ENCODE peak calls at places on chromosomes 2 and 18, in seven cellular contexts. E is activated CD8-positive, alpha-beta memory T cell treated with anti-CD3 and anti-CD28 coated beads for 48 hours; Q is immature natural killer cell; H is LHCN-M2; F is GM23248; Y is caudate nucleus; R is hepatic stellate cell. X is an unnamed sample.
A peak's percentile ranks its signal among the peaks of the same experiment; 100 is the strongest.

GRCh38 chr2:204110250-204111183 is 174.0 kb downstream of the ICOS start:
- DNase-seq in E (peak; percentile 44), Q (peak; percentile 66), H (no peak), F (peak; percentile 57), Y (no peak), R (no peak), X (no peak)

GRCh38 chr18:36315736-36316135 is 18.2 kb downstream of the FHOD3 start:
- DNase-seq in E (no peak), Q (no peak), H (peak; percentile 87), F (peak; percentile 78), Y (no peak), R (no peak), X (no peak)

GRCh38 chr2:238914648-238915015 is 66.7 kb downstream of the TWIST2 start:
- DNase-seq in E (no peak), Q (no peak), H (peak; percentile 73), F (peak; percentile 91), Y (no peak), R (peak; percentile 85), X (no peak)

GRCh38 chr2:38248246-38248645 is 128.8 kb downstream of the ATL2 start:
- DNase-seq in E (no peak), Q (no peak), H (no peak), F (no peak), Y (no peak), R (no peak), X (no peak)

GRCh38 chr2:202932425-202933138 is 20.5 kb downstream of the CARF start:
- DNase-seq in E (no peak), Q (no peak), H (peak; percentile 77), F (peak; percentile 84), Y (no peak), R (no peak), X (no peak)

GRCh38 chr2:17667898-17668297 is 85.7 kb downstream of the SMC6 start:
- DNase-seq in E (no peak), Q (no peak), H (no peak), F (no peak), Y (no peak), R (no peak), X (no peak)

GRCh38 chr2:53053958-53054357 is 713.6 kb upstream of the CHAC2 start:
- DNase-seq in E (no peak), Q (no peak), H (no peak), F (peak; percentile 3), Y (no peak), R (no peak), X (no peak)

GRCh38 chr2:129829577-129829976 is 149.9 kb upstream of the RAB6C start:
- DNase-seq in E (no peak), Q (no peak), H (no peak), F (no peak), Y (no peak), R (no peak), X (no peak)

GRCh38 chr2:56333812-56334485 is 150.2 kb downstream of the CCDC85A start:
- DNase-seq in E (no peak), Q (no peak), H (no peak), F (no peak), Y (no peak), R (no peak), X (no peak)

GRCh38 chr2:45027051-45027450 is 17.8 kb upstream of the SIX2 start:
- DNase-seq in E (no peak), Q (no peak), H (no peak), F (no peak), Y (no peak), R (no peak), X (no peak)

X was measured in naive B cell.